ENCODE peak calls at places on chromosome 12, in four cellular contexts. N is fibroblast of lung, R is endodermal cell, T is neuronal stem cell. U is an unnamed sample. For H3K9me3, the result is how much of the 10 kb centered on the place peaks cover.

GRCh38 chr12:52232916-52233461 is at the start of gene KRT7:
- DNase-seq in N (no peak), R (peak), T (no peak), U (no peak)

GRCh38 chr12:79737875-79738718 is 47.3 kb upstream of the PAWR start:
- DNase-seq in N (peak), R (peak), T (peak), U (peak)

GRCh38 chr12:109870648-109871047 is 9.7 kb downstream of the GLTP start:
- DNase-seq in N (peak), R (no peak), T (no peak), U (no peak)

GRCh38 chr12:25971675-25972035 is 13.2 kb downstream of the RASSF8 start:
- DNase-seq in N (no peak), R (no peak), T (no peak), U (no peak)

GRCh38 chr12:71242511-71242910 is 84.7 kb upstream of the TSPAN8 start:
- DNase-seq in N (peak), R (no peak), T (no peak), U (no peak)

GRCh38 chr12:71439362-71439612 is 311 bp upstream of the LGR5 start:
- DNase-seq in N (no peak), R (no peak), T (no peak), U (no peak)

GRCh38 chr12:8987163-8987562 is 2.2 kb upstream of the KLRG1 start:
- DNase-seq in N (no peak), R (no peak), T (no peak), U (no peak)

GRCh38 chr12:96472384-96472783 is 17.0 kb upstream of the CFAP54 start:
- DNase-seq in N (no peak), R (no peak), T (no peak), U (no peak)

GRCh38 chr12:2142068-2142467 is 89.3 kb downstream of the CACNA1C start:
- DNase-seq in N (no peak), R (no peak), T (no peak), U (no peak)

GRCh38 chr12:2152134-2152533 is 99.3 kb downstream of the CACNA1C start:
- DNase-seq in N (no peak), R (no peak), T (no peak), U (no peak)

GRCh38 chr12:2145433-2145832 is 92.6 kb downstream of the CACNA1C start:
- DNase-seq in N (no peak), R (no peak), T (no peak), U (no peak)

GRCh38 chr12:2149091-2149490 is 96.3 kb downstream of the CACNA1C start:
- DNase-seq in N (no peak), R (no peak), T (no peak), U (no peak)

DNA sequence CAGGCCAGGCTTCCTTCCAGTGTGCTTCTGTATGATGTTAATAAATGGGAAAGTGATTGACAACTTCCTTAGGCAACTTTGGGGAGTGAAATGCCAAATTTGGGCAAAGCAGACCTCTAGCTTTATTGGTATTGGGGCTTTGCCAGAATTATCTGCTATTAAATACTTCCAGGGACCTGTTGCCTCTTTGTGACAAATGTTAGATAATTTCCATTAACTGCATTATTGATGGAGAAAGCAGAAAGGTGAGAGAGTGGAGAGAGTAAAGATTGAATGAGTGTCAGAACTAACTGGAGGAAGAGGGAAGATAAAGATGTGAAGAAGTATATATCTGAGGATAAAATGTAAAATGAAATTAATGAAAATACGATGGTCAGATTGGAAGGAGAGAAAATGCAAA is 94.5 kb downstream of the CACNA1C start:
- DNase-seq in N (no peak), R (no peak), T (no peak), U (no peak)
- H3K9me3 ChIP-seq in N (under half), R (under half), T (under half), U (under half)

GRCh38 chr12:120369476-120370342 is 745 bp upstream of the MSI1 start:
- DNase-seq in N (no peak), R (peak), T (no peak), U (no peak)

GRCh38 chr12:120368789-120369475 is at the start of gene MSI1:
- DNase-seq in N (no peak), R (peak), T (no peak), U (no peak)

GRCh38 chr12:120367252-120367923 is 1.6 kb downstream of the MSI1 start:
- DNase-seq in N (peak), R (peak), T (peak), U (no peak)

GRCh38 chr12:120366884-120367251 is 2.1 kb downstream of the MSI1 start:
- DNase-seq in N (no peak), R (no peak), T (no peak), U (no peak)

GRCh38 chr12:120367924-120368788 is 808 bp downstream of the MSI1 start:
- DNase-seq in N (peak), R (peak), T (no peak), U (no peak)
- H3K9ac ChIP-seq in N (no peak), R (peak), T (peak), U (peak)

DNA sequence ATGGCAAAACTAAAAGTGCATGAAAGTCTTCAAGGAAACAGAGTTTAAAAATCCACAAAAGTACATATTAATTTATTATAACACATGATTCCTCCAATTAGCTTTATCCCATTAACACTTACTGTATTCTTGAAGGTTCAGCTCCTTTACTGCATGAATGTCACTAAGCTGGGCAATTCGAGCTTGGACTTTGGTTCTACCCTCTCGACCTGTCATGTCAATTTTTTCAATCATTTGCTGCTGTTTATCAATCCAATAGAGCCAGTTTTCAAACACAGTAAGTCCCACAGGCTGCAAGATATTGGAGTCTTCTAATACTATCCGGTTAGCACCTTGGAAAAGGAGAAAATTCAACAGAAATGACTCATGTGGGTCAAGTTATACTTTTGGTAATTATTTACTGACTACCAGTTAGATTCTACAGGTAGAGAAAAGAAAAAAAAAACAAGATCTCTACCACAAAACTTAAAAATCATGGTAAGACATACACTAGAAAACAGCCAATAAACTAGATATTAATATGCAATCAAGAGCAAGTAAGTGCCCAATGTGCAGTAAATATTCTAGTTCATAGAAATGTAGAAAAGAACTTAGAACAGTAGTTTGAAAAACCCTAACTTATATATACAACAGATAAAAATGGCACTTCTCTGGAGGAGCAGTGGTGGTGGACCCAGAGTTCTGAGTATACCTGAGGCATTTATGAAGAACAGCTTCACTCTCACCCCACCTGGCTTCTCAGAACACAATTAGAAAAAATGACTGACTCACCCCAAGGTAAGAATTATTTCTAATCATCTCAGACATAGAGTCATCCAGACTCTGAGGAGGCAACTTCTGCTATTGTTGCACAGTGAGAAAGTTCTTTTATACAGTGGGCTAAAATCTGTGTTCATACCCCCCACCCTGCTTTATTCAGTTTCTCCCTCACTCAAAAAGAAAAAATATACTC is 67.7 kb downstream of the BCL2L14 start:
- DNase-seq in N (no peak), R (no peak), T (no peak), U (no peak)
- H3K4me3 ChIP-seq in N (no peak), R (no peak), T (no peak), U (no peak)

DNA sequence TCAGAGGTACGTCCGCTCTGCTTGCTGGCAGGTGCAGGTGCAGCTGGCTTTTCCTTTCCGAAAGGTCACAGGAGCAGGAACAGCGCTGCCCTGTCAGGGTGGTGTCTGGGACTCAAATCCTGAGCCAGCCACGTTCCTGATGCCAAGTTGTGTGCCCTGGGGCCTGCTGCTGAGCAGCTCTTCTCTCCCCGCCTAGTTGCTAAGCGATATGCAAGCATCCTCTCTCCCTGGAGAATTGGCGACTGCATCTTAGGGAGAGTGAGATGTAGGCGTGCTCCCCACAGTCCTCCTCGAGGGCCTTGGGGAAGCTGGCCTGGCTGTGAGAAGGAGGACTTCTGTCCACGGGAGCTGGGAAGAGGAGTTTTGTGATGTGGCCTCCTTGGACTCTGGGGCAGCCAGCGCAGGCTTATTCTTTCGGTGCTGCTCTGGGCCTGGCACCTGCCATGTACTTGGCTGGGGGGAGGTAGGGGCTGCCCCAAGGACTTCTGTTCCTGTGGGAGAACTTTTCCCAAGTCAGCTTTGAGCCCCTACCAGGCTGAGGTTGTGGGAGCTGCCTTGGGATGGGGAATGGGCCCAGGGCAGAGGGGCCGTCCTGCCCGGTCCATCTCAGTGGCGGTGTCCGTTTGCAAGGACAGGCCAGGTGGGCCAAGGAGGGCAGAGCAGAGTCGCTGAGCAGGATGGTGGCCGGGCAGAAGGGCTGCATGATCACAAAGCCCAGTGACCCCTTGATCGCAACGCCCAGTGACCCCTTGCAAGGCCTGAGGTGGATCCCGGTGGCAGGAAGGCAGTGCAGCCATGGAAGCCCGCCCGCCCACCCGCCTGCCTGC is 183.5 kb downstream of the ADGRD1 start:
- DNase-seq in N (no peak), R (peak), T (no peak), U (no peak)
- H3K9me3 ChIP-seq in N (under half), R (under half), T (under half), U (under half)

GRCh38 chr12:95217377-95218163 is at the start of the genes FGD6 and VEZT:
- DNase-seq in N (peak), R (peak), T (peak), U (peak)
- H3K9ac ChIP-seq in N (peak), R (peak), T (peak), U (peak)

GRCh38 chr12:132909030-132909368 is 21.6 kb upstream of the CHFR start:
- DNase-seq in N (no peak), R (no peak), T (no peak), U (no peak)
- H3K4me3 ChIP-seq in N (peak), R (peak), T (peak), U (peak)

GRCh38 chr12:114403690-114404450 is 2.1 kb downstream of the TBX5 start:
- DNase-seq in N (no peak), R (peak), T (peak), U (no peak)
- H3K9me3 ChIP-seq in N (under half), R (under half), T (under half), U (under half)

DNA sequence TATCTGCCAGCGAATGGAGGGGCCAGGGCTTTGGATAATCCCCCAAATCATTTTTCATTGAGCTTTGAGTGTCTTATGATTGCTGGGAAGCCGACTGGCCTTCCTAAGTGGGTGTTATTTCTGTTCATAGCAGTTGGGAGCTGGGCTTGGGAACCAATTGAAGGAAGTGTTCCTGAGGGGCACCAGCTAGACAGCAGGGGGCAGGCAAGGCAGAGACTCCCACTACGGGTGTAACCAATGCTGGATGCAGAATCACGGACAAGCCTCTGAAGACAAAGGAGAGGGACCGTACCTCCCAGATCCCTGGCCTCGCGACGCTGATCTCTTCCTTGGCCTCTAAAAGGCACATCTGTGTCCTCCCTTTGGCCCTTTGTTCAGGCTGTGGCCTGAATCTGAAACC is 149.0 kb upstream of the PRMT8 start:
- DNase-seq in N (peak), R (peak), T (peak), U (no peak)
- H3K9ac ChIP-seq in N (no peak), R (no peak), T (no peak), U (no peak)

GRCh38 chr12:56017181-56017580 is 3.7 kb upstream of the IKZF4 start:
- DNase-seq in N (no peak), R (no peak), T (no peak), U (no peak)

GRCh38 chr12:56021882-56022497 is 1.1 kb downstream of the IKZF4 start:
- DNase-seq in N (no peak), R (no peak), T (no peak), U (no peak)

DNA sequence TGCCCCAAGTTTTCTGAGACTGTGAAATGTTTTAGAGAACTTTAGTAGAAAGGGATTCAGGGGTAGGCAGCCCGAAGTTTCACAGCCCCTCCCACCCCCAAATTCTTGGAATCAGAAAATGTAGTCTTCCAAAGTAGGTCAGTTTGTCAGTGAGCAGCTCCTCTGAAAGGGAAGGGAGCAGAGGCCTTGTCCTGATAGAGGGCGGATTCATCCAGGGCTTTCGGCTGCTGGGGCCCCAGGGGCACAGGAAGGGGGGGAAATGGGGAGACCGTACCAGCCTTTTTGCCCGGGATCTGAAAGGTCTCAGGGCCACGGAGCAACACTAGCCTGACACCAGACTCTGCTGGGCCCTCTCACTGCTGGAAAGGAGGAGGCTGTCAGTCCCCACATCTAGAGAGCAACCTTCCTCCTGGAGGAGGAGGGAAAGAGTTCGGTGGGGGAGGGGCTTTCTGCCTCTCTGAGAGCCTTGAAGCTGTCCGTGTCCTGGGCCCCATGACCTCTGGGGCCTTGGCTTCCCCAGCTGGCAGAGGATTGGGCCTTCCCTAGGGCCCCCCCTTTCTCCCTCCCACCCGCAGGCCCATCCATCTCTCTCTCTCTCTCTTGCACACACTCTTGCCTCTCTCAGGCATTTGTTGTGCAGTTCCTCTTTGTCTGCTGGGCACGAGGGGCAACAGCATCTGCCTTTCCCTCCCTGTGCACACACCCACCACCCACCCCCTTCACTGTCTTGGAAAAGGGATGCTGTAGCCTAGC is at the start of gene IKZF4:
- DNase-seq in N (peak), R (peak), T (peak), U (no peak)
- H3K4me3 ChIP-seq in N (peak), R (peak), T (peak), U (no peak)

DNA sequence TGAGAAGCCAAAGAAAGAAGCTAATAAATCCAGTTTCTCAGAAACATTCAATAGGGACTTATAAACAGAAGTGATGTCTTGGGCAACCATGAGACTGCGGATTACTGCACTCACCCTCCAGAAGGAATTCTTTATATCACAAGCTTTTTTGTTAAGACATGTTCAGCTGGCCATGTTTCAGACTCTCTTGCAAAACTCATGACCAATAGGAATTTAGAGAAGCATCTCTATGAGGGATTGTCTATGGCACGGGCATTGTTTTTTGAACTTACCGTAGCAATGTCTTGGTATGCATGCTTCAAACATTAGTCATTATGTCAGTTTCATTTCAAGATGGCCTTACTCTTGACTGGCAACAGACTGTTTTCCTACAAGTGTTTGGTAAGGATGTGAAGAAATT is 15.5 kb upstream of the ZNF268 start:
- DNase-seq in N (no peak), R (no peak), T (no peak), U (no peak)
- H3K9me3 ChIP-seq in N (under half), R (half or more), T (under half), U (under half)

U was measured in SK-N-MC.